ENCODE peak calls at places on chromosomes 12 and 14, in ten cellular contexts. F is GM04504, M is neuronal stem cell, C is EL, W is activated T-helper 1 cell treated with Interleukin-2 at 50 U/mL for 16 hours, G is IMR-90, Y is ELF-1, U is endothelial cell of umbilical vein, D is lower lobe of right lung, B is aorta. P is an unnamed sample.

GRCh38 chr12:25829192-25829591 is 129.3 kb upstream of the RASSF8 start:
- DNase-seq in B (no peak), C (peak), F (peak), W (no peak), U (peak), D (no peak), G (peak), Y (no peak), M (no peak), P (peak)

GRCh38 chr14:68088463-68088862 is 268.9 kb downstream of the RAD51B start:
- DNase-seq in D (no peak), M (no peak), W (no peak), B (no peak), G (peak), Y (no peak), F (no peak), C (no peak), U (no peak), P (no peak)

GRCh38 chr12:2299207-2299606 is 246.4 kb downstream of the CACNA1C start:
- DNase-seq in D (no peak), F (no peak), G (no peak), C (no peak), M (no peak), B (no peak), Y (no peak), U (no peak), W (no peak), P (no peak)

GRCh38 chr14:34231626-34232025 is 230.4 kb downstream of the SPTSSA start:
- DNase-seq in U (no peak), G (no peak), W (no peak), Y (no peak), F (no peak), M (no peak), B (no peak), C (no peak), D (no peak), P (no peak)

GRCh38 chr12:5254703-5255102 is 177.2 kb upstream of the NTF3 start:
- DNase-seq in G (no peak), M (no peak), W (no peak), F (no peak), B (no peak), C (no peak), D (no peak), Y (no peak), U (no peak), P (no peak)

GRCh38 chr12:94898388-94898787 is 105.1 kb downstream of the NDUFA12 start:
- DNase-seq in U (peak), B (no peak), D (no peak), W (no peak), F (no peak), Y (no peak), C (no peak), M (no peak), G (no peak), P (no peak)

GRCh38 chr12:90905691-90906370 is 49.1 kb downstream of the CCER1 start:
- DNase-seq in U (peak), B (no peak), Y (no peak), G (peak), M (no peak), F (no peak), W (no peak), D (no peak), C (peak), P (no peak)

GRCh38 chr12:49092816-49093406 is 1.7 kb downstream of the DHH start:
- DNase-seq in B (peak), F (no peak), Y (no peak), U (peak), D (no peak), M (no peak), W (no peak), G (no peak), C (no peak), P (no peak)

GRCh38 chr12:98678236-98678945 is 33.3 kb downstream of the APAF1 start:
- DNase-seq in Y (no peak), F (no peak), G (no peak), M (no peak), B (no peak), D (no peak), U (no peak), C (no peak), W (no peak), P (no peak)

GRCh38 chr12:113222730-113223531 is 1.7 kb downstream of the TPCN1 start:
- DNase-seq in W (no peak), U (peak), Y (no peak), B (peak), C (peak), D (no peak), G (peak), M (no peak), F (peak), P (peak)

GRCh38 chr12:116406529-116406928 is 129.0 kb upstream of the MED13L start:
- DNase-seq in C (peak), F (peak), G (peak), D (peak), M (no peak), U (no peak), Y (peak), W (no peak), B (peak), P (no peak)

GRCh38 chr14:61218765-61219164 is 62.4 kb downstream of the TMEM30B start:
- DNase-seq in M (no peak), W (no peak), U (no peak), C (no peak), D (no peak), Y (no peak), B (no peak), F (peak), G (no peak), P (no peak)

GRCh38 chr12:52788111-52788875 is 7.6 kb downstream of the KRT3 start:
- DNase-seq in M (no peak), B (no peak), W (no peak), C (no peak), Y (no peak), G (no peak), U (no peak), F (no peak), D (no peak), P (no peak)

GRCh38 chr14:32702571-32702970 is 236.1 kb upstream of the NPAS3 start:
- DNase-seq in F (no peak), Y (peak), M (peak), U (peak), W (no peak), G (no peak), B (peak), D (peak), C (no peak), P (no peak)

GRCh38 chr12:132285311-132285741 is 44.1 kb downstream of the GALNT9 start:
- DNase-seq in D (peak), G (no peak), B (no peak), W (no peak), C (no peak), F (no peak), M (no peak), U (no peak), Y (no peak), P (no peak)

GRCh38 chr12:10102322-10102721 is 3.5 kb upstream of the CLEC1A start:
- DNase-seq in D (no peak), F (no peak), W (no peak), Y (no peak), C (no peak), B (no peak), M (no peak), U (no peak), G (no peak), P (no peak)

GRCh38 chr12:11824736-11825135 is 175.3 kb downstream of the ETV6 start:
- DNase-seq in G (no peak), C (no peak), W (no peak), Y (no peak), B (no peak), F (no peak), D (no peak), M (no peak), U (peak), P (no peak)

GRCh38 chr14:73238262-73238852 is 1.1 kb downstream of the PAPLN start:
- DNase-seq in M (no peak), Y (no peak), W (no peak), G (peak), B (peak), D (no peak), C (peak), U (peak), F (peak), P (peak)